ENCODE peak calls at places on chromosomes 7 and 10, in four cellular contexts. S, Y, E and D are unnamed samples.
A peak's percentile ranks its signal among the peaks of the same experiment; 100 is the strongest.

GRCh38 chr7:54898659-54899340 is 120.0 kb upstream of the EGFR start:
- DNase-seq in S (no peak), Y (peak; percentile 56), E (no peak), D (no peak)

GRCh38 chr10:133336131-133337078 is at the start of gene CALY:
- DNase-seq in S (no peak), Y (no peak), E (peak; percentile 77), D (no peak)

GRCh38 chr10:95253007-95253406 is 37.8 kb downstream of the PDLIM1 start:
- DNase-seq in S (no peak), Y (no peak), E (no peak), D (no peak)

GRCh38 chr7:34165927-34166550 is 260.7 kb downstream of the BMPER start:
- DNase-seq in S (no peak), Y (no peak), E (no peak), D (peak; percentile 71)

GRCh38 chr10:62183442-62183841 is 85.2 kb downstream of the RTKN2 start:
- DNase-seq in S (no peak), Y (no peak), E (no peak), D (no peak)

GRCh38 chr7:98211221-98211675 is at the start of gene BHLHA15:
- DNase-seq in S (no peak), Y (peak; percentile 13), E (no peak), D (peak; percentile 30)

GRCh38 chr10:49072166-49072885 is 43.0 kb downstream of the VSTM4 start:
- DNase-seq in S (peak; percentile 91), Y (no peak), E (peak; percentile 20), D (no peak)

GRCh38 chr10:12503311-12503710 is 154.0 kb downstream of the CAMK1D start:
- DNase-seq in S (no peak), Y (no peak), E (peak; percentile 42), D (no peak)

GRCh38 chr7:17593854-17594419 is 295.5 kb downstream of the AHR start:
- DNase-seq in S (no peak), Y (no peak), E (no peak), D (peak; percentile 68)

GRCh38 chr10:33521062-33521461 is 186.6 kb upstream of the NRP1 start:
- DNase-seq in S (no peak), Y (no peak), E (no peak), D (no peak)

GRCh38 chr7:44978511-44979366 is at the start of gene MYO1G:
- DNase-seq in S (no peak), Y (peak; percentile 36), E (peak; percentile 44), D (no peak)

GRCh38 chr7:73451780-73452398 is 18.3 kb downstream of the FZD9 start:
- DNase-seq in S (no peak), Y (no peak), E (no peak), D (peak; percentile 81)

GRCh38 chr10:86368046-86368445 is 1.5 kb upstream of the GRID1 start:
- DNase-seq in S (no peak), Y (no peak), E (no peak), D (no peak)

GRCh38 chr10:133278577-133279265 is 2.1 kb upstream of the ADAM8 start:
- DNase-seq in S (no peak), Y (peak; percentile 38), E (no peak), D (peak; percentile 25)

GRCh38 chr7:78499283-78499682 is 700.7 kb downstream of the PHTF2 start:
- DNase-seq in S (no peak), Y (no peak), E (no peak), D (peak; percentile 62)

GRCh38 chr7:40899151-40899550 is 764.3 kb downstream of the SUGCT start:
- DNase-seq in S (no peak), Y (no peak), E (no peak), D (no peak)

GRCh38 chr10:103192451-103193106 is 493 bp downstream of the NT5C2 start:
- DNase-seq in S (peak; percentile 94), Y (peak; percentile 84), E (peak; percentile 77), D (peak; percentile 87)

GRCh38 chr10:62996925-62997324 is 136.2 kb upstream of the NRBF2 start:
- DNase-seq in S (no peak), Y (no peak), E (no peak), D (no peak)

GRCh38 chr10:48251152-48251524 is 23.4 kb downstream of the FRMPD2 start:
- DNase-seq in S (peak; percentile 84), Y (no peak), E (peak; percentile 37), D (no peak)

GRCh38 chr10:62710182-62710581 is 94.3 kb upstream of the ADO start:
- DNase-seq in S (no peak), Y (no peak), E (no peak), D (no peak)

GRCh38 chr10:58515296-58515956 is 2.8 kb downstream of the BICC1 start:
- DNase-seq in S (no peak), Y (no peak), E (no peak), D (no peak)
- H3K4me1 ChIP-seq in S (no peaks in the 10 kb centered on the region), Y (peaks cover 15% of the 10 kb centered on the region), E (peaks cover 2% of the 10 kb centered on the region), D (peaks cover 42% of the 10 kb centered on the region)

GRCh38 chr7:50631100-50631499 is 65.9 kb upstream of the DDC start:
- DNase-seq in S (no peak), Y (peak; percentile 53), E (no peak), D (no peak)
- H3K4me3 ChIP-seq in S (no peak overlapping the region), Y (no peak overlapping the region), E (no peak overlapping the region), D (no peak overlapping the region)

GRCh38 chr10:121282797-121283515 is 315.3 kb downstream of the FGFR2 start:
- DNase-seq in S (no peak), Y (no peak), E (no peak), D (no peak)
- H3K4me1 ChIP-seq in S (no peaks in the 10 kb centered on the region), Y (no peaks in the 10 kb centered on the region), E (peaks cover 4% of the 10 kb centered on the region), D (no peaks in the 10 kb centered on the region)

GRCh38 chr10:128898916-128899195 is 568.2 kb upstream of the MGMT start:
- DNase-seq in S (no peak), Y (no peak), E (no peak), D (no peak)
- H3K4me3 ChIP-seq in S (no peak overlapping the region), Y (no peak overlapping the region), E (no peak overlapping the region), D (no peak overlapping the region)

GRCh38 chr10:36788152-36788551 is 337.2 kb upstream of the ANKRD30A start:
- DNase-seq in S (no peak), Y (no peak), E (no peak), D (no peak)
- H3K4me1 ChIP-seq in S (no peaks in the 10 kb centered on the region), Y (no peaks in the 10 kb centered on the region), E (no peaks in the 10 kb centered on the region), D (no peaks in the 10 kb centered on the region)

DNA sequence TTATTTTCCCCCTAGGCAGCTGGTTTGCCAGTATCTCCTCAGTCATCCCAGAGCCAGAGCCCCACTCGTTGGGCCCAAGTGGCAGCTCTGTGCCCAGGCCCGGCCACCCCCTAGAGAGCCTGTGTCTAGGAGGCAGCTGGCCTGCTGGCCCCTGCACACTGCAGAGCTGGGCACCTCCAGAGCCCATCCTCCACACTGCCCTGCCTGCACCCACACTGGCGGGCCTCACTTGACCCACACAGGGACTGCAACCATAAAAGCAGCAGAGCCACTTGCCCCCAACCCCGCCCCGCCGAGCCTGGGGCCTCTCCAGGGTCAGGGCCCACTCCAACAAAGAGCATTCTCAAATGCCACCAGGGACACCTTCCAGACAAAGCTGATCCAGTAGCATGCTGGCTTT is 5.4 kb downstream of the ASB13 start:
- DNase-seq in S (no peak), Y (no peak), E (no peak), D (no peak)
- H3K4me3 ChIP-seq in S (no peak overlapping the region), Y (no peak overlapping the region), E (no peak overlapping the region), D (no peak overlapping the region)

GRCh38 chr7:109522585-109522984 is 952.9 kb downstream of the DNAJB9 start:
- DNase-seq in S (no peak), Y (no peak), E (no peak), D (no peak)
- H3K4me1 ChIP-seq in S (no peaks in the 10 kb centered on the region), Y (no peaks in the 10 kb centered on the region), E (no peaks in the 10 kb centered on the region), D (no peaks in the 10 kb centered on the region)